ENCODE peak calls at places on chromosomes 6 and 20, in five cellular contexts. One of them, this sample, is unnamed.
A peak's percentile ranks its signal among the peaks of the same experiment; 100 is the strongest.

GRCh38 chr6:43984442-43985321 is 142.6 kb downstream of the MRPL14 start:
- DNase-seq in transverse colon: no peak
- DNase-seq in cardiac muscle cell: peak; percentile 26
- DNase-seq in Peyer's patch: peak; percentile 23
- DNase-seq in right atrium auricular region: no peak
- DNase-seq in this sample: no peak

GRCh38 chr6:45898941-45899682 is 116.5 kb downstream of the CLIC5 start:
- DNase-seq in transverse colon: no peak
- DNase-seq in cardiac muscle cell: no peak
- DNase-seq in Peyer's patch: no peak
- DNase-seq in right atrium auricular region: no peak
- DNase-seq in this sample: no peak

GRCh38 chr6:114783083-114783482 is 440.3 kb upstream of the HS3ST5 start:
- DNase-seq in transverse colon: no peak
- DNase-seq in cardiac muscle cell: no peak
- DNase-seq in Peyer's patch: no peak
- DNase-seq in right atrium auricular region: no peak
- DNase-seq in this sample: peak; percentile 11

GRCh38 chr6:62286470-62286843 is 432 bp upstream of the KHDRBS2 start:
- DNase-seq in transverse colon: no peak
- DNase-seq in cardiac muscle cell: no peak
- DNase-seq in Peyer's patch: no peak
- DNase-seq in right atrium auricular region: no peak
- DNase-seq in this sample: no peak

GRCh38 chr6:121849477-121849876 is 414.0 kb downstream of the GJA1 start:
- DNase-seq in transverse colon: peak; percentile 11
- DNase-seq in cardiac muscle cell: peak; percentile 87
- DNase-seq in Peyer's patch: no peak
- DNase-seq in right atrium auricular region: peak; percentile 72
- DNase-seq in this sample: peak; percentile 79

GRCh38 chr20:57080796-57081195 is 185.6 kb downstream of the BMP7 start:
- DNase-seq in transverse colon: no peak
- DNase-seq in cardiac muscle cell: no peak
- DNase-seq in Peyer's patch: no peak
- DNase-seq in right atrium auricular region: no peak
- DNase-seq in this sample: peak; percentile 76

GRCh38 chr6:38348366-38348765 is 291.4 kb downstream of the BTBD9 start:
- DNase-seq in transverse colon: no peak
- DNase-seq in cardiac muscle cell: no peak
- DNase-seq in Peyer's patch: no peak
- DNase-seq in right atrium auricular region: no peak
- DNase-seq in this sample: no peak

GRCh38 chr6:102501615-102502014 is 1108.1 kb downstream of the GRIK2 start:
- DNase-seq in transverse colon: no peak
- DNase-seq in cardiac muscle cell: no peak
- DNase-seq in Peyer's patch: no peak
- DNase-seq in right atrium auricular region: no peak
- DNase-seq in this sample: no peak

GRCh38 chr20:44206132-44206531 is 4.4 kb downstream of the OSER1 start:
- DNase-seq in transverse colon: no peak
- DNase-seq in cardiac muscle cell: no peak
- DNase-seq in Peyer's patch: no peak
- DNase-seq in right atrium auricular region: no peak
- DNase-seq in this sample: no peak
- H3K4me1 ChIP-seq in transverse colon: peaks cover 50% of the 10 kb centered on the region
- H3K4me1 ChIP-seq in cardiac muscle cell: peaks cover 36% of the 10 kb centered on the region
- H3K4me1 ChIP-seq in Peyer's patch: no peaks in the 10 kb centered on the region
- H3K4me1 ChIP-seq in right atrium auricular region: no peaks in the 10 kb centered on the region
- H3K4me1 ChIP-seq in this sample: peaks cover 59% of the 10 kb centered on the region

GRCh38 chr6:53530780-53531386 is 14.0 kb downstream of the GCLC start:
- DNase-seq in transverse colon: no peak
- DNase-seq in cardiac muscle cell: no peak
- DNase-seq in Peyer's patch: no peak
- DNase-seq in right atrium auricular region: no peak
- DNase-seq in this sample: no peak
- H3K4me1 ChIP-seq in transverse colon: peaks cover 64% of the 10 kb centered on the region
- H3K4me1 ChIP-seq in cardiac muscle cell: peaks cover 49% of the 10 kb centered on the region
- H3K4me1 ChIP-seq in Peyer's patch: no peaks in the 10 kb centered on the region
- H3K4me1 ChIP-seq in right atrium auricular region: no peaks in the 10 kb centered on the region
- H3K4me1 ChIP-seq in this sample: no peaks in the 10 kb centered on the region

DNA sequence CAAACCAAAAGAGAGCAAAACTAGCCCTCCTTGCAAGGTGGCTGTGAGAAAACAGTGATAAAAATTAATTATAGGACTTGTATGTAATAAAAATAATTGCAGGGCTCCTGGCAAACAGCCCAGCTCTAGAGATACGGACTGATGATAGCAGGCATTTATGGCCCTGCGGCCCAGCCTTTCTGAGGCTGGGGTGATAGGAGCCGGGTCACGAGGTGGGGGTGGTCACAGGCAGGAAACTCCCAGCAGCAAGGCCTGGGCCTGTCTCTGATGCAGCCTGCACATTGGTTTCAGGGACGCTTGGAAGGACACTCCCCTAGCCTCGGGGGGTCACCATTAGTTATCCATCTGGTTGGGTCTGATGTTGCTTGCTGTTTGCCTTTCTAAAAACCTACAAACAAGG is 18.7 kb upstream of the TTPAL start:
- DNase-seq in transverse colon: peak; percentile 57
- DNase-seq in cardiac muscle cell: no peak
- DNase-seq in Peyer's patch: peak; percentile 89
- DNase-seq in right atrium auricular region: no peak
- DNase-seq in this sample: no peak
- H3K4me1 ChIP-seq in transverse colon: peaks cover 36% of the 10 kb centered on the region
- H3K4me1 ChIP-seq in cardiac muscle cell: no peaks in the 10 kb centered on the region
- H3K4me1 ChIP-seq in Peyer's patch: no peaks in the 10 kb centered on the region
- H3K4me1 ChIP-seq in right atrium auricular region: no peaks in the 10 kb centered on the region
- H3K4me1 ChIP-seq in this sample: peaks cover 7% of the 10 kb centered on the region

DNA sequence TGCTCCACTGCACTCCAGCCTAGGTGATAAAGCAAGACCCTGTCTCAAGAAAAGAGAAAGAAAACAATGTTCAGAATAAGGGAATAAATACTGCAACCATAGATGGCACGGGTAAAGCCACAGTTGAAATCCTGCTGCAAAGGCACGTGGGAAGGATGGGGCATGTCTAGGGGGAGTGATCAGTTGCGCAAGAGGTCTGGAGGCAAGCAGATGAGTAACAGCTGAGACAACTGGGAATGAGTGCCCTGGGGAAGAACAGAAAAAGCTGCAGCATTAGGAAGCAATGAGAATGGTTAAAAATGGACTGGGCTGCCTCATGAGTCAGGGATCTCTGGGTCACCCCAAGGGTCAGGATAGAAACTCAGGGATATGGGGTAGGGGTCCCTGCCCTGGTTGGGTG is 96.3 kb downstream of the GMPR start:
- DNase-seq in transverse colon: peak; percentile 57
- DNase-seq in cardiac muscle cell: peak; percentile 94
- DNase-seq in Peyer's patch: no peak
- DNase-seq in right atrium auricular region: peak; percentile 79
- DNase-seq in this sample: peak; percentile 85
- H3K4me1 ChIP-seq in transverse colon: peaks cover 51% of the 10 kb centered on the region
- H3K4me1 ChIP-seq in cardiac muscle cell: peaks cover 11% of the 10 kb centered on the region
- H3K4me1 ChIP-seq in Peyer's patch: no peaks in the 10 kb centered on the region
- H3K4me1 ChIP-seq in right atrium auricular region: no peaks in the 10 kb centered on the region
- H3K4me1 ChIP-seq in this sample: peaks cover 51% of the 10 kb centered on the region

DNA sequence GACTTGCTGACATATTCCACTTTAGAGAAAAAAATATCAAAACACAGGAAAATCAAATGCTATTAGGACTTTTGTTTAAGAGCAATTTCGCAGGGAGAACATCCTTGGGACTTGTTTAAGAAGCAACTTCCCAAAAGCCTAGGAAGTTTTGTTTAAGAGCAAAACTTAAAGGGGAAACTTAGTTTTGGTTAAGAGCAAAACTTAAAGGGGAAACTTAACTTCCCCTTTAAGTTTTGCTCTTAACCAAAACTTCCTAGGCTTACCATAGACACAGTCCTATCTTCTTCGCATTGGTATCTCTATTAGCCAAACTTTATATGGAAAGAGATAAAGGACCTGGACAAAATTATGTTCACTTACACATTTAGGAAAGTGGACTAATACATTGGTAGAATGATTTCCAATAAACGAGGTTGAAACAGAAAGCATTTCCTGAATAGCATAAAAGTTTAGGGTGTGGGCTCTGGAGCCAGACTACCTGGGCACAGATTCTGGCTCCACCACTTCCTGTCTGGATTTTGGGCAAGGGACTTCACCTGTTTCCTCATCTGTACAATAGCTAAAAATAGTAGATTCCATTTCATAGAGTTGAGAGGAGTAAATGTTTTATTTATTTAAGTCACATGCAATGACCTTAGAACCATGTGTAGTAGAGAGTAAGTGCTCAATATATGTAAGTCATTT is 15.7 kb downstream of the PAQR8 start:
- DNase-seq in transverse colon: no peak
- DNase-seq in cardiac muscle cell: no peak
- DNase-seq in Peyer's patch: no peak
- DNase-seq in right atrium auricular region: no peak
- DNase-seq in this sample: no peak
- H3K4me1 ChIP-seq in transverse colon: peaks cover 53% of the 10 kb centered on the region
- H3K4me1 ChIP-seq in cardiac muscle cell: no peaks in the 10 kb centered on the region
- H3K4me1 ChIP-seq in Peyer's patch: no peaks in the 10 kb centered on the region
- H3K4me1 ChIP-seq in right atrium auricular region: no peaks in the 10 kb centered on the region
- H3K4me1 ChIP-seq in this sample: no peaks in the 10 kb centered on the region

DNA sequence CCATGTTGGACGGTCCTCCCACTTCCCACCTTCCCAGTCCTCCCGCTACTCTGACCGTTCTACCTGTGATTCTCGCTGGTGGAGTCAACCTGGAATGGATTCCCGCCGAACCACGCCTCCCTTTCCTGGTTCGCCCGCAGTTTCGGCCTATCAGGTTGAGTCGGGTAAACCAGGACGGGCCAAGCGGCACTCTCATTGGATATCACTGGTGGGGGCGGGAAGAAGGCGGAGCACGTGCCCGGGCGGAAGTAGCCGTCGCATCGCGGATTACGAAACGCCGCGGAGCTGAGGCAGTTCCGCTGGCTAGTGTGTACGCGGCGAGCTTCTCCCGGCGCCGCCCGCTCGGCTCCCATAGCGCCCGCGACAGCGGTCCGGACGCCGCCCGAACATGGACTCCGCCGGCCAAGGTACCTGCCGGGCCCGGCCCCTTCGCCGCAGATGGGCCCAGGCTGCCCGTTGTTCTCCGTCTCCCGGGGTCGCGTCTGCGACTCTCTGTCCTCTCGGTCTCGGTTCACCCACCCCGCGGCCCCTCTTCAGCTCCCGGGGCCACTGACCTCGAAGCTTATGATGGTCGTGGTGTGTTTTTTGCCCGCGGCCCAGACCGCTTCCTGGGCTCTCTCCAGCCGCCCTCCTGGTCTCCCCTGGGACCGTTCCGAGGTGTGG is at the start of gene TPD52L2:
- DNase-seq in transverse colon: peak; percentile 99
- DNase-seq in cardiac muscle cell: peak; percentile 99
- DNase-seq in Peyer's patch: peak; percentile 99
- DNase-seq in right atrium auricular region: peak; percentile 100
- DNase-seq in this sample: peak; percentile 99
- H3K4me1 ChIP-seq in transverse colon: peaks cover 24% of the 10 kb centered on the region
- H3K4me1 ChIP-seq in cardiac muscle cell: peaks cover 9% of the 10 kb centered on the region
- H3K4me1 ChIP-seq in Peyer's patch: no peaks in the 10 kb centered on the region
- H3K4me1 ChIP-seq in right atrium auricular region: no peaks in the 10 kb centered on the region
- H3K4me1 ChIP-seq in this sample: peaks cover 10% of the 10 kb centered on the region

DNA sequence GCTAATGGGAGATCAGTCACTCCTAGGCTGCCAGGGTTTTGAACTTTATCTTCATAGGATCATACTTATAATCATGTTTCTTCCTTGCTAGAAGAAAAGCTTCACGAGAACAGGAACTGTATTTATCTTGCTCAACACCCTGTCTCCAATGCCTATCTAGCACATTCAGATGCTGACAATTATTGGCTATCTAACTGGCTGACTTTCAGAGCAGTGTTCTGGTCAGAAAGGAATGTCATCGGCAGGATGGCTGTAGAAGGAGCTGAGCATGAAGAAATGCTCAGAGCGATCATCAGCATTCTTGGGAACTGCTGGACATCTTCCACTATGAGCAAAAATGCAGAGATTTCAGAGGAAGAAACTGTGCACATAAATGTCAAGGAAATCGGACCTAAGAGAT is 628.0 kb upstream of the NRSN1 start:
- DNase-seq in transverse colon: no peak
- DNase-seq in cardiac muscle cell: peak; percentile 67
- DNase-seq in Peyer's patch: no peak
- DNase-seq in right atrium auricular region: no peak
- DNase-seq in this sample: no peak
- H3K4me1 ChIP-seq in transverse colon: no peaks in the 10 kb centered on the region
- H3K4me1 ChIP-seq in cardiac muscle cell: no peaks in the 10 kb centered on the region
- H3K4me1 ChIP-seq in Peyer's patch: no peaks in the 10 kb centered on the region
- H3K4me1 ChIP-seq in right atrium auricular region: no peaks in the 10 kb centered on the region
- H3K4me1 ChIP-seq in this sample: no peaks in the 10 kb centered on the region

DNA sequence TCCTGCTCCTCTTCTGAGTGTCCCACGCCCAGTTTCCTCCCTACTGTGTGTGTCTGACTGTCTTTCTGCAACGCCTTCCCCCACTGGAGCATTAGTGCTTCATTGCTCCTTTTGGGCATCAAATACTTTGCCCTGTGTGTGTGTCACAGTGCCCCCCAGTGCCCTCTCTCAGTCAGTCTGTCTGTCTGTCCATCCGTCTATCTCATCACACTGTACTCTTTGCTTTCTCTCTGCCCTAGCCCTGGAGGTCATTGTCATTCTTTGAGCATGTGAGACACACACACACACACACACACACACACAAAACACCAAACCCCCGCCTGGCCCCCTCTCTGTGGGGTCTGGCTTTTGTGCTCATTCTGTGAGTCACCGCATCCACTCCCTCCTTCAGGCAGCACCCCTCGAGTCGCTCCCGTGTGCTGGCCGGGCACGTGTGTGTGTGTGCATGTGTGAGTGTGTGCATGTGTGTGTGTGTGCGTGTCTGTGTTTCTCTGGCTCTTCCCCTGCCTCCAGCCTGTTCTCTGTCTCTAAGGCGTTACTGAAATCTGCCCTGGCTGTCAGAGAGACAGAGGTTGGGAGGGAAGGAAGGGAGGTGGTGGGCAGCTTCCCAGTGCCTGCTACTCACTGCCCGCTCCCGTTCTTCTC is 72.0 kb downstream of the SRC start:
- DNase-seq in transverse colon: no peak
- DNase-seq in cardiac muscle cell: peak; percentile 28
- DNase-seq in Peyer's patch: no peak
- DNase-seq in right atrium auricular region: no peak
- DNase-seq in this sample: no peak
- H3K4me1 ChIP-seq in transverse colon: no peaks in the 10 kb centered on the region
- H3K4me1 ChIP-seq in cardiac muscle cell: peaks cover 8% of the 10 kb centered on the region
- H3K4me1 ChIP-seq in Peyer's patch: no peaks in the 10 kb centered on the region
- H3K4me1 ChIP-seq in right atrium auricular region: no peaks in the 10 kb centered on the region
- H3K4me1 ChIP-seq in this sample: no peaks in the 10 kb centered on the region

This sample was measured in PC-3.